ENCODE peak calls at places on chromosomes 12 and 14, in eight cellular contexts. C, I, E, B, K, S, L and M are unnamed samples.

GRCh38 chr14:21536395-21537087 is 10.4 kb upstream of the SALL2 start:
- DNase-seq in E (no peak), I (no peak), K (no peak), B (no peak), S (no peak), C (peak), L (no peak), M (no peak)

GRCh38 chr14:91568626-91569025 is 58.5 kb upstream of the PPP4R3A start:
- DNase-seq in I (no peak), S (no peak), C (no peak), B (no peak), K (no peak), E (no peak), L (no peak), M (no peak)

GRCh38 chr14:34693228-34693939 is 21.0 kb downstream of the CFL2 start:
- DNase-seq in C (peak), I (no peak), B (no peak), K (no peak), S (no peak), E (no peak), L (no peak), M (no peak)

GRCh38 chr12:68695454-68695853 is 8.7 kb downstream of the NUP107 start:
- DNase-seq in S (no peak), I (no peak), E (no peak), B (no peak), L (no peak), C (no peak), K (no peak), M (no peak)

GRCh38 chr12:116484807-116485206 is 74.4 kb upstream of the MAP1LC3B2 start:
- DNase-seq in I (no peak), E (no peak), S (no peak), C (no peak), K (no peak), B (no peak), L (no peak), M (no peak)

GRCh38 chr12:131755305-131756113 is 44.6 kb downstream of the SFSWAP start:
- DNase-seq in B (no peak), C (peak), S (no peak), E (no peak), I (peak), K (no peak), L (no peak), M (peak)

GRCh38 chr12:7079826-7080125 is 12.5 kb downstream of the C1R start:
- DNase-seq in C (no peak), E (no peak), S (no peak), B (no peak), K (no peak), I (no peak), L (no peak), M (no peak)

GRCh38 chr14:50932592-50933500 is 11.4 kb downstream of the PYGL start:
- DNase-seq in C (no peak), I (no peak), S (no peak), E (no peak), K (no peak), B (no peak), L (no peak), M (no peak)

GRCh38 chr14:95294834-95295599 is 24.7 kb downstream of the CLMN start:
- DNase-seq in K (no peak), E (no peak), B (no peak), C (no peak), L (no peak), I (no peak), S (no peak), M (no peak)

GRCh38 chr14:67618617-67619063 is 1.1 kb upstream of the ARG2 start:
- DNase-seq in B (no peak), S (peak), E (no peak), L (no peak), K (no peak), C (peak), I (peak), M (peak)

GRCh38 chr14:61188936-61189808 is 92.0 kb downstream of the TMEM30B start:
- DNase-seq in I (no peak), C (peak), B (no peak), E (peak), S (no peak), L (peak), K (no peak), M (peak)

GRCh38 chr14:62117010-62117717 is 354.9 kb downstream of the SNAPC1 start:
- DNase-seq in E (peak), L (peak), I (peak), C (peak), S (no peak), B (peak), K (peak), M (peak)

GRCh38 chr12:88723219-88723618 is 142.9 kb upstream of the KITLG start:
- DNase-seq in L (no peak), S (no peak), E (no peak), C (no peak), K (no peak), I (no peak), B (no peak), M (no peak)

GRCh38 chr12:82299617-82300016 is 58.6 kb downstream of the CCDC59 start:
- DNase-seq in I (no peak), L (no peak), C (peak), S (no peak), K (no peak), E (no peak), B (no peak), M (no peak)

GRCh38 chr12:93645702-93646101 is 31.5 kb upstream of the CRADD start:
- DNase-seq in I (no peak), B (no peak), S (no peak), L (no peak), C (no peak), K (no peak), E (no peak), M (no peak)

GRCh38 chr14:92641306-92641705 is 107.1 kb downstream of the LGMN start:
- DNase-seq in L (no peak), C (no peak), K (no peak), I (no peak), E (no peak), S (no peak), B (no peak), M (peak)

GRCh38 chr12:89782807-89783206 is 74.2 kb upstream of the ATP2B1 start:
- DNase-seq in I (no peak), C (no peak), E (no peak), B (no peak), S (no peak), K (no peak), L (no peak), M (no peak)

GRCh38 chr12:104046306-104046705 is 3.7 kb downstream of the GLT8D2 start:
- DNase-seq in L (no peak), E (no peak), S (no peak), B (no peak), K (no peak), C (no peak), I (no peak), M (no peak)

GRCh38 chr12:52634266-52635056 is 16.1 kb upstream of the KRT73 start:
- DNase-seq in I (no peak), S (no peak), L (peak), E (peak), B (peak), C (no peak), K (no peak), M (peak)

GRCh38 chr14:64569108-64570045 is 19.6 kb downstream of the PPP1R36 start:
- DNase-seq in B (peak), I (no peak), C (peak), E (peak), K (no peak), S (peak), L (no peak), M (no peak)

GRCh38 chr12:115519887-115520286 is 757.6 kb downstream of the MED13L start:
- DNase-seq in L (no peak), E (no peak), C (no peak), I (no peak), B (no peak), S (no peak), K (no peak), M (no peak)

GRCh38 chr12:113299619-113300237 is 35.2 kb downstream of the SLC8B1 start:
- DNase-seq in S (peak), C (peak), L (no peak), I (no peak), K (no peak), E (no peak), B (no peak), M (no peak)

GRCh38 chr12:1205512-1206060 is 214.6 kb downstream of the ERC1 start:
- DNase-seq in L (no peak), B (no peak), C (no peak), K (no peak), I (no peak), S (no peak), E (no peak), M (no peak)

GRCh38 chr12:48296586-48297396 is 53.9 kb downstream of the ZNF641 start:
- DNase-seq in L (peak), I (no peak), S (no peak), E (peak), B (peak), C (peak), K (no peak), M (no peak)

GRCh38 chr14:37623552-37623951 is 28.1 kb downstream of the TTC6 start:
- DNase-seq in E (no peak), B (no peak), L (no peak), I (no peak), C (no peak), S (peak), K (no peak), M (no peak)

GRCh38 chr14:82635931-82636330 is 1102.3 kb upstream of the SEL1L start:
- DNase-seq in K (no peak), C (no peak), E (no peak), I (no peak), B (no peak), L (no peak), S (no peak), M (no peak)

GRCh38 chr14:22296722-22297121 is 292.3 kb downstream of the DAD1 start:
- DNase-seq in S (peak), E (no peak), C (no peak), I (no peak), L (no peak), K (no peak), B (no peak), M (no peak)

GRCh38 chr12:3226285-3226684 is 149.1 kb downstream of the TSPAN9 start:
- DNase-seq in E (no peak), I (no peak), S (no peak), L (no peak), C (no peak), B (no peak), K (no peak), M (no peak)

GRCh38 chr12:25001311-25001710 is 52.4 kb upstream of the BCAT1 start:
- DNase-seq in B (no peak), S (no peak), I (no peak), E (no peak), L (no peak), C (no peak), K (no peak), M (no peak)

GRCh38 chr12:20154060-20154459 is 214.3 kb upstream of the PDE3A start:
- DNase-seq in I (no peak), E (no peak), C (no peak), K (no peak), L (no peak), B (no peak), S (no peak), M (no peak)

GRCh38 chr14:69332782-69333395 is 65.2 kb downstream of the ERH start:
- DNase-seq in I (no peak), L (no peak), S (no peak), E (no peak), B (peak), K (no peak), C (no peak), M (no peak)

GRCh38 chr14:65501328-65501727 is 88.8 kb downstream of the FUT8 start:
- DNase-seq in K (no peak), S (no peak), E (no peak), B (no peak), L (no peak), I (no peak), C (no peak), M (no peak)

GRCh38 chr14:65961004-65961403 is 525.2 kb upstream of the CCDC196 start:
- DNase-seq in I (no peak), C (peak), E (peak), S (no peak), B (no peak), K (peak), L (peak), M (peak)

GRCh38 chr14:62162998-62163589 is 400.9 kb downstream of the SNAPC1 start:
- DNase-seq in E (no peak), S (no peak), C (peak), L (no peak), B (no peak), K (no peak), I (peak), M (peak)

GRCh38 chr14:101858791-101859537 is 97.5 kb downstream of the PPP2R5C start:
- DNase-seq in S (no peak), K (no peak), B (no peak), I (peak), C (no peak), E (no peak), L (no peak), M (no peak)

GRCh38 chr14:50067723-50068495 is 48.5 kb downstream of the VCPKMT start:
- DNase-seq in L (peak), C (no peak), B (no peak), S (no peak), K (no peak), E (no peak), I (no peak), M (no peak)

GRCh38 chr12:460301-461230 is 827 bp downstream of the B4GALNT3 start:
- DNase-seq in B (no peak), K (no peak), E (no peak), L (peak), S (no peak), I (no peak), C (peak), M (peak)

GRCh38 chr12:109744026-109744425 is 30.4 kb downstream of the FAM222A start:
- DNase-seq in I (no peak), E (no peak), C (no peak), K (no peak), L (no peak), B (peak), S (no peak), M (no peak)